ENCODE peak calls at places on chromosome 7, in ten cellular contexts. P is activated T-cell treated with anti-CD3 and anti-CD28 coated beads for 1 hour; G is H4; A is EH; T is activated CD4-positive, alpha-beta T cell treated with anti-CD3 and anti-CD28 coated beads, Interleukin-2, amount 50 U/mL, for 48 hours; W is T-helper 1 cell; C is nephron progenitor cell; X is PC-9; Z is GDM1; D is kidney tubule cell. H is an unnamed sample.

GRCh38 chr7:64515781-64516180 is 47.1 kb downstream of the ZNF680 start:
- DNase-seq in P (no peak), G (no peak), A (no peak), T (no peak), W (no peak), C (no peak), X (no peak), Z (no peak), D (no peak), H (no peak)

GRCh38 chr7:119802147-119802546 is 470.8 kb upstream of the KCND2 start:
- DNase-seq in P (no peak), G (no peak), A (no peak), T (no peak), W (no peak), C (no peak), X (no peak), Z (no peak), D (no peak), H (no peak)

GRCh38 chr7:88758355-88759215 is 915 bp upstream of the ZNF804B start:
- DNase-seq in P (no peak), G (peak; percentile 26), A (peak; percentile 1), T (peak; percentile 3), W (no peak), C (peak; percentile 44), X (no peak), Z (no peak), D (peak; percentile 25), H (no peak)

GRCh38 chr7:92944633-92945032 is 108.3 kb upstream of the CDK6 start:
- DNase-seq in P (no peak), G (no peak), A (no peak), T (no peak), W (no peak), C (no peak), X (no peak), Z (no peak), D (no peak), H (no peak)

GRCh38 chr7:131186816-131187215 is 140.9 kb upstream of the MKLN1 start:
- DNase-seq in P (no peak), G (no peak), A (no peak), T (no peak), W (no peak), C (no peak), X (no peak), Z (no peak), D (no peak), H (no peak)

GRCh38 chr7:82017334-82017943 is 247.6 kb upstream of the HGF start:
- DNase-seq in P (no peak), G (peak; percentile 65), A (peak; percentile 54), T (no peak), W (no peak), C (no peak), X (no peak), Z (no peak), D (peak; percentile 34), H (no peak)

GRCh38 chr7:116862234-116863167 is at the start of gene CAPZA2:
- DNase-seq in P (peak; percentile 94), G (peak; percentile 87), A (peak; percentile 91), T (peak; percentile 92), W (peak; percentile 92), C (peak; percentile 97), X (peak; percentile 74), Z (peak; percentile 94), D (peak; percentile 95), H (peak; percentile 86)

GRCh38 chr7:35728412-35729060 is 33.6 kb upstream of the HERPUD2 start:
- DNase-seq in P (no peak), G (no peak), A (no peak), T (no peak), W (no peak), C (no peak), X (no peak), Z (no peak), D (no peak), H (no peak)

GRCh38 chr7:76048668-76048988 is 722 bp downstream of the MDH2 start:
- DNase-seq in P (no peak), G (no peak), A (no peak), T (peak; percentile 35), W (peak; percentile 22), C (no peak), X (no peak), Z (no peak), D (peak; percentile 53), H (peak; percentile 7)

GRCh38 chr7:20839196-20839735 is 52.6 kb upstream of the SP8 start:
- DNase-seq in P (no peak), G (no peak), A (no peak), T (no peak), W (no peak), C (no peak), X (no peak), Z (no peak), D (peak; percentile 66), H (no peak)

GRCh38 chr7:44665531-44666213 is 59.2 kb downstream of the OGDH start:
- DNase-seq in P (no peak), G (no peak), A (peak; percentile 69), T (no peak), W (no peak), C (no peak), X (no peak), Z (no peak), D (peak; percentile 45), H (no peak)

GRCh38 chr7:155593455-155594162 is 47.2 kb upstream of the CNPY1 start:
- DNase-seq in P (no peak), G (no peak), A (no peak), T (no peak), W (no peak), C (no peak), X (no peak), Z (no peak), D (no peak), H (no peak)

GRCh38 chr7:27173412-27174076 is 576 bp downstream of the HOXA10 start:
- DNase-seq in P (no peak), G (no peak), A (peak; percentile 52), T (no peak), W (no peak), C (peak; percentile 33), X (no peak), Z (no peak), D (peak; percentile 58), H (no peak)

GRCh38 chr7:64574481-64575159 is 11.7 kb upstream of the ZNF680 start:
- DNase-seq in P (no peak), G (no peak), A (peak; percentile 41), T (no peak), W (no peak), C (no peak), X (peak; percentile 47), Z (no peak), D (peak; percentile 77), H (no peak)

GRCh38 chr7:153942036-153942435 is 110.2 kb upstream of the DPP6 start:
- DNase-seq in P (no peak), G (no peak), A (no peak), T (no peak), W (no peak), C (no peak), X (no peak), Z (no peak), D (no peak), H (no peak)

GRCh38 chr7:100080895-100081534 is 508 bp downstream of the ZNF3 start:
- DNase-seq in P (no peak), G (no peak), A (peak; percentile 26), T (no peak), W (no peak), C (no peak), X (no peak), Z (no peak), D (peak; percentile 44), H (no peak)

GRCh38 chr7:55439627-55440026 is 74.5 kb downstream of the LANCL2 start:
- DNase-seq in P (no peak), G (no peak), A (peak; percentile 65), T (no peak), W (peak; percentile 8), C (no peak), X (no peak), Z (no peak), D (no peak), H (no peak)

GRCh38 chr7:424301-424935 is 95.2 kb downstream of the PDGFA start:
- DNase-seq in P (no peak), G (no peak), A (no peak), T (no peak), W (no peak), C (no peak), X (no peak), Z (no peak), D (no peak), H (no peak)

GRCh38 chr7:91512958-91513357 is 248.7 kb downstream of the FZD1 start:
- DNase-seq in P (no peak), G (no peak), A (peak; percentile 3), T (no peak), W (no peak), C (no peak), X (peak; percentile 39), Z (no peak), D (peak; percentile 43), H (no peak)

GRCh38 chr7:68729361-68729760 is 868.9 kb upstream of the AUTS2 start:
- DNase-seq in P (no peak), G (no peak), A (no peak), T (no peak), W (no peak), C (no peak), X (no peak), Z (no peak), D (no peak), H (no peak)

GRCh38 chr7:22728416-22729029 is 1.5 kb downstream of the IL6 start:
- DNase-seq in P (no peak), G (peak; percentile 86), A (peak; percentile 69), T (no peak), W (peak; percentile 32), C (no peak), X (peak; percentile 70), Z (no peak), D (peak; percentile 80), H (no peak)

GRCh38 chr7:117896339-117896738 is 23.1 kb upstream of the CTTNBP2 start:
- DNase-seq in P (no peak), G (no peak), A (no peak), T (no peak), W (no peak), C (no peak), X (no peak), Z (no peak), D (no peak), H (no peak)

GRCh38 chr7:102469351-102469971 is 4.7 kb downstream of the LRWD1 start:
- DNase-seq in P (no peak), G (no peak), A (no peak), T (no peak), W (no peak), C (peak; percentile 0), X (no peak), Z (no peak), D (no peak), H (no peak)

GRCh38 chr7:98514211-98515150 is 102.6 kb upstream of the NPTX2 start:
- DNase-seq in P (no peak), G (no peak), A (no peak), T (no peak), W (no peak), C (no peak), X (no peak), Z (no peak), D (no peak), H (no peak)

GRCh38 chr7:5661941-5662340 is 119.5 kb downstream of the RNF216 start:
- DNase-seq in P (no peak), G (no peak), A (no peak), T (no peak), W (peak; percentile 35), C (no peak), X (no peak), Z (peak; percentile 63), D (no peak), H (no peak)

GRCh38 chr7:72444023-72444776 is 32.1 kb upstream of the CALN1 start:
- DNase-seq in P (no peak), G (no peak), A (no peak), T (no peak), W (no peak), C (no peak), X (no peak), Z (peak; percentile 4), D (no peak), H (no peak)

GRCh38 chr7:98085674-98086073 is 21.0 kb upstream of the LMTK2 start:
- DNase-seq in P (no peak), G (no peak), A (no peak), T (no peak), W (no peak), C (no peak), X (peak; percentile 79), Z (no peak), D (no peak), H (no peak)

GRCh38 chr7:157501576-157501975 is 164.8 kb downstream of the DNAJB6 start:
- DNase-seq in P (no peak), G (no peak), A (no peak), T (peak; percentile 57), W (peak; percentile 37), C (no peak), X (no peak), Z (no peak), D (no peak), H (no peak)